ENCODE peak calls at places on chromosomes 2 and 18, in six cellular contexts. Y is stromal cell of bone marrow; M is HEK293T; W is fibroblast of the aortic adventitia; E is activated naive CD4-positive, alpha-beta T cell; N is stomach. A is an unnamed sample.

GRCh38 chr2:197256771-197257170 is 53.8 kb downstream of the ANKRD44 start:
- DNase-seq in Y (no peak), M (no peak), W (no peak), E (no peak), N (no peak), A (no peak)

GRCh38 chr2:239132156-239132709 is 268.6 kb downstream of the HDAC4 start:
- DNase-seq in Y (no peak), M (no peak), W (no peak), E (no peak), N (no peak), A (no peak)

GRCh38 chr2:159126653-159127052 is 158.2 kb downstream of the TANC1 start:
- DNase-seq in Y (peak), M (no peak), W (peak), E (no peak), N (no peak), A (no peak)

GRCh38 chr2:120395221-120395620 is 49.3 kb downstream of the INHBB start:
- DNase-seq in Y (no peak), M (no peak), W (no peak), E (no peak), N (peak), A (no peak)

GRCh38 chr2:183089192-183089851 is 10.8 kb downstream of the DUSP19 start:
- DNase-seq in Y (no peak), M (no peak), W (no peak), E (no peak), N (no peak), A (no peak)

GRCh38 chr2:209872675-209873074 is 101.0 kb downstream of the UNC80 start:
- DNase-seq in Y (no peak), M (peak), W (no peak), E (no peak), N (peak), A (no peak)

GRCh38 chr2:214542866-214543265 is 132.0 kb downstream of the VWC2L start:
- DNase-seq in Y (peak), M (no peak), W (no peak), E (no peak), N (no peak), A (no peak)

GRCh38 chr2:58063641-58064040 is 17.0 kb downstream of the VRK2 start:
- DNase-seq in Y (peak), M (no peak), W (peak), E (no peak), N (no peak), A (peak)

GRCh38 chr2:32357545-32358482 is 991 bp downstream of the BIRC6 start:
- DNase-seq in Y (no peak), M (peak), W (peak), E (peak), N (peak), A (no peak)

GRCh38 chr2:120013569-120014223 is 819 bp downstream of the EPB41L5 start:
- DNase-seq in Y (no peak), M (no peak), W (peak), E (no peak), N (no peak), A (no peak)

GRCh38 chr18:50729326-50729725 is 90.5 kb downstream of the MRO start:
- DNase-seq in Y (no peak), M (no peak), W (no peak), E (no peak), N (no peak), A (no peak)

GRCh38 chr18:70074091-70074490 is 126.4 kb upstream of the CD226 start:
- DNase-seq in Y (peak), M (no peak), W (no peak), E (no peak), N (no peak), A (no peak)

GRCh38 chr18:62539284-62540168 is 16.7 kb downstream of the ZCCHC2 start:
- DNase-seq in Y (no peak), M (no peak), W (no peak), E (no peak), N (no peak), A (no peak)

GRCh38 chr2:239939736-239940483 is 85.2 kb downstream of the NDUFA10 start:
- DNase-seq in Y (no peak), M (no peak), W (no peak), E (no peak), N (peak), A (no peak)

A was measured in AG09309.